ENCODE peak calls at places on chromosomes 4 and X, in four cellular contexts. V is IMR-90, I is SK-N-SH, U is astrocyte. Y is an unnamed sample. For H4K20me1, H3K4me1 and H3K36me3, the result is how much of the 10 kb centered on the place peaks cover.

GRCh38 chr4:157220026-157220881 is at the start of gene GRIA2:
- DNase-seq in I (peak), U (peak), V (peak), Y (peak)

GRCh38 chr4:170529760-170530440 is 440.1 kb upstream of the AADAT start:
- DNase-seq in V (no peak), I (no peak), U (no peak), Y (no peak)

GRCh38 chrX:49915352-49916222 is 6.8 kb upstream of the CLCN5 start:
- DNase-seq in V (peak), I (peak), U (peak), Y (peak)

GRCh38 chrX:78769933-78770332 is 22.4 kb downstream of the LPAR4 start:
- DNase-seq in V (no peak), I (no peak), U (no peak), Y (no peak)

GRCh38 chr4:95638920-95639501 is 90.2 kb upstream of the UNC5C start:
- DNase-seq in U (no peak), V (no peak), I (no peak), Y (no peak)

GRCh38 chr4:82469776-82470345 is 39.5 kb downstream of the ENOPH1 start:
- DNase-seq in V (peak), U (peak), I (no peak), Y (peak)

GRCh38 chr4:48342559-48342878 is 1.2 kb downstream of the SLAIN2 start:
- DNase-seq in V (no peak), I (no peak), U (no peak), Y (no peak)

GRCh38 chrX:116436358-116436816 is at the start of gene SLC6A14:
- DNase-seq in V (no peak), I (no peak), U (no peak), Y (peak)

GRCh38 chr4:53380221-53380620 is 2.8 kb downstream of the FIP1L1 start:
- DNase-seq in U (no peak), I (no peak), V (peak), Y (no peak)

GRCh38 chrX:9928083-9928482 is 39.1 kb upstream of the CLDN34 start:
- DNase-seq in U (no peak), V (peak), I (no peak), Y (no peak)

GRCh38 chr4:68348577-68348976 is 1.3 kb downstream of the YTHDC1 start:
- DNase-seq in I (no peak), U (no peak), V (no peak), Y (no peak)
- H4K20me1 ChIP-seq in I (half or more), U (half or more), V (half or more), Y (half or more)

DNA sequence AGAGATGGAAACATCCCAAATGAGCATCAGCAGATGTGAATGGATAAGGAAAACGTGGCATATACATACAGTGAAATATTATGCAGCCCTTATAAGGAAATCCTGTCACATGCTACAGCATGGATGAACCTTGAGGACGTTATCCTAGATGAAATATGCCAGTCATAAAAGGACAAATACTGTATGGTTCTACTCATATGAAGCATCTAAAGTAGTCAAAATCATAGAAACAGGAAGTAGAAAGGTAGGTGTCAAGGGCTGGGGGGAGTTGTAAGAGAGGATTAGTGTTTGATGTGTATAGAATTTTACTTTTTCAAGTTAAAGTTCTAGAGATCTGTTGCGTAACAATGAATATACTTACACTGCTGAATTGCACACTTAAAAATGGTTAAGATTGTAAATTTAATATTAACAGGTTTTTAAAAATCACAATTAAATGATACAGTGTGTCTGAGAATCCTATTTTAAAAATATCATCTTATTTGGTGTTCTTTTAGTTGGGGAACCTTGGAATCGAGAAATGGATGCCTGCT is 58.5 kb downstream of the KDM6A start:
- DNase-seq in V (no peak), U (no peak), I (no peak), Y (no peak)
- H3K4me1 ChIP-seq in V (under half), U (under half), I (under half), Y (under half)

GRCh38 chr4:182908124-182908523 is 9.1 kb downstream of the DCTD start:
- DNase-seq in U (no peak), I (no peak), V (no peak), Y (no peak)
- H3K36me3 ChIP-seq in U (under half), I (half or more), V (under half), Y (under half)

GRCh38 chr4:68895561-68896198 is 55.9 kb downstream of the UGT2A3 start:
- DNase-seq in U (peak), I (no peak), V (no peak), Y (no peak)

GRCh38 chr4:68896749-68897148 is 54.9 kb downstream of the UGT2A3 start:
- DNase-seq in I (no peak), U (no peak), V (no peak), Y (no peak)

GRCh38 chr4:68892861-68893260 is 58.7 kb downstream of the UGT2A3 start:
- DNase-seq in V (no peak), U (no peak), I (no peak), Y (no peak)

DNA sequence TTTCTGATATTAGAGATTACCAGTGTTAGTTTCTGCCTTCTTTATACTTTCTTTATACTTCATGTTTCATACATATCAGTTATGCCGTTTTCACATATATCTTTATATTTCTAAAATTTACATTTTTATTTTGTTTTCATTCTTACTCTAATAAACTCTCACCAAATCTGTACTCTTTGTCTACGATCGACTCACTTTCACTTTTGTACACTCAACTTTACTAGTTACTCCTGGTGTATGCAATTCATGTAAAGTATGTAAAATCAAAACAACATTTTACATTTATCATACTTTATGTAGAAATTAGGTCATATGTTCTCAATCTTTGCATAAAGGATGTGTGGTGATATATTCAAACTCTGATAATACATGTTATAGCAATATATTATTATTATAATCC is 59.9 kb downstream of the UGT2A3 start:
- DNase-seq in V (no peak), U (no peak), I (no peak), Y (no peak)
- H4K20me1 ChIP-seq in V (under half), U (under half), I (under half), Y (under half)